ENCODE peak calls at places on chromosomes 11 and 22, in six cellular contexts. V, K, Q, D, H and L are unnamed samples.

GRCh38 chr11:102926946-102927623 is 28.4 kb downstream of the MMP13 start:
- DNase-seq in V (no peak), K (no peak), Q (no peak), D (peak; percentile 36), H (no peak), L (no peak)

GRCh38 chr11:32451808-32452207 is 16.5 kb upstream of the WT1 start:
- DNase-seq in V (no peak), K (no peak), Q (no peak), D (no peak), H (no peak), L (no peak)

GRCh38 chr11:1881442-1882264 is 10.0 kb downstream of the PRR33 start:
- DNase-seq in V (no peak), K (no peak), Q (no peak), D (no peak), H (no peak), L (no peak)

GRCh38 chr22:49979587-49980264 is 19.2 kb downstream of the PIM3 start:
- DNase-seq in V (no peak), K (peak; percentile 29), Q (peak; percentile 53), D (peak; percentile 59), H (no peak), L (peak; percentile 79)

GRCh38 chr22:33654173-33654890 is 265.9 kb downstream of the LARGE1 start:
- DNase-seq in V (no peak), K (no peak), Q (no peak), D (no peak), H (no peak), L (peak; percentile 52)

GRCh38 chr11:97883086-97883485 is 1137.7 kb upstream of the CNTN5 start:
- DNase-seq in V (no peak), K (peak; percentile 5), Q (peak; percentile 82), D (no peak), H (no peak), L (no peak)

GRCh38 chr22:33850724-33851123 is 69.6 kb downstream of the LARGE1 start:
- DNase-seq in V (no peak), K (no peak), Q (no peak), D (no peak), H (no peak), L (peak; percentile 68)

GRCh38 chr11:46694607-46695006 is 5.8 kb downstream of the ARHGAP1 start:
- DNase-seq in V (no peak), K (no peak), Q (no peak), D (no peak), H (no peak), L (no peak)

GRCh38 chr11:117546431-117547160 is 218.9 kb downstream of the CEP164 start:
- DNase-seq in V (no peak), K (no peak), Q (no peak), D (no peak), H (no peak), L (no peak)

GRCh38 chr11:95556342-95557151 is 233.0 kb downstream of the FAM76B start:
- DNase-seq in V (peak; percentile 24), K (peak; percentile 35), Q (no peak), D (peak; percentile 60), H (peak; percentile 42), L (peak; percentile 57)

GRCh38 chr11:74147199-74147929 is 23.4 kb downstream of the C2CD3 start:
- DNase-seq in V (no peak), K (peak; percentile 67), Q (no peak), D (peak; percentile 9), H (no peak), L (no peak)

GRCh38 chr22:39439170-39439569 is 17.6 kb upstream of the MGAT3 start:
- DNase-seq in V (no peak), K (peak; percentile 61), Q (no peak), D (peak; percentile 61), H (no peak), L (no peak)

GRCh38 chr11:98036810-98037209 is 983.9 kb upstream of the CNTN5 start:
- DNase-seq in V (no peak), K (no peak), Q (no peak), D (no peak), H (no peak), L (no peak)

GRCh38 chr11:59223611-59224010 is 10.9 kb upstream of the MPEG1 start:
- DNase-seq in V (no peak), K (no peak), Q (no peak), D (no peak), H (no peak), L (no peak)

GRCh38 chr11:59222464-59223065 is 9.8 kb upstream of the MPEG1 start:
- DNase-seq in V (no peak), K (no peak), Q (no peak), D (no peak), H (no peak), L (no peak)

GRCh38 chr11:59225017-59225416 is 12.3 kb upstream of the MPEG1 start:
- DNase-seq in V (no peak), K (no peak), Q (no peak), D (no peak), H (no peak), L (no peak)

GRCh38 chr11:59223177-59223576 is 10.4 kb upstream of the MPEG1 start:
- DNase-seq in V (no peak), K (no peak), Q (no peak), D (no peak), H (no peak), L (no peak)

GRCh38 chr11:59224419-59224928 is 11.7 kb upstream of the MPEG1 start:
- DNase-seq in V (no peak), K (no peak), Q (peak; percentile 25), D (peak; percentile 60), H (no peak), L (no peak)
- H3K9ac ChIP-seq in V (no peak overlapping the region), K (no peak overlapping the region), Q (no peak overlapping the region), D (no peak overlapping the region), H (no peak overlapping the region), L (no peak overlapping the region)

DNA sequence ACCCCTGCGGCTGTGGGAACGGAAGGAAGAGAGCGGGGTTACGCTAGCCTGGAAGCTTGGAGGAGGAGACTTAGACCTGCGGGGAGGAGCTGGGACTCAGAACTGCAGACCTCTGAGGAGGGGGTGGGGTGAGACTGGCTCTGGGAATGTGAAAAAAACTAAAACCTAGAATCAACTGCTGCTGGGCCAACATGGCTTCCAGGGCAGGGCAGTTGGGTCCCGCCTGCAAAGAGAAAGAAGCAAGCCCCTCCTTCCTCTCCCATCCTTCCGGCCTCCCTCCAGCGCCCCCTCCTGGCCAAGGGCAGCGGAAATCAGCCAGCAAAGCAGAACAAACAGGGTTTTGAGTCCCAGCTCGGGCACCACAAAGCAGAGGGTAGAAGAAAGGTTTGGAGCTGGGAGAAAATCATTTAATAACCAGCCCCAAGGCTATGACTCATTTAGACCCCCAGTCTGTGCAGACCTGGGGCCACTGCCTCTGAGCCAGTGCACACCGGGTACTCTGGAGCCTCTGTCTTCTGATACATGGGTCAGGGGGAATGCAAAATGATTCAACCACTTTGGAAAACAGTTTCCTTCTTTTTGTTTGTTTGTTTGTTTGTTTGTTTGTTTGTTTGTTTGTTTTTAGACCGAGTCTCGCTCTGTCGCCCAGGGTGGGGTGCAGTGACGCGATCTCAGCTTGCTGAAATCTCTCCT is 7.3 kb upstream of the NCF4 start:
- DNase-seq in V (no peak), K (peak; percentile 18), Q (peak; percentile 50), D (peak; percentile 68), H (peak; percentile 61), L (peak; percentile 97)
- H3K4me1 ChIP-seq in V (no peaks in the 10 kb centered on the region), K (no peaks in the 10 kb centered on the region), Q (peaks cover 7% of the 10 kb centered on the region), D (peaks cover 4% of the 10 kb centered on the region), H (no peaks in the 10 kb centered on the region), L (no peaks in the 10 kb centered on the region)

DNA sequence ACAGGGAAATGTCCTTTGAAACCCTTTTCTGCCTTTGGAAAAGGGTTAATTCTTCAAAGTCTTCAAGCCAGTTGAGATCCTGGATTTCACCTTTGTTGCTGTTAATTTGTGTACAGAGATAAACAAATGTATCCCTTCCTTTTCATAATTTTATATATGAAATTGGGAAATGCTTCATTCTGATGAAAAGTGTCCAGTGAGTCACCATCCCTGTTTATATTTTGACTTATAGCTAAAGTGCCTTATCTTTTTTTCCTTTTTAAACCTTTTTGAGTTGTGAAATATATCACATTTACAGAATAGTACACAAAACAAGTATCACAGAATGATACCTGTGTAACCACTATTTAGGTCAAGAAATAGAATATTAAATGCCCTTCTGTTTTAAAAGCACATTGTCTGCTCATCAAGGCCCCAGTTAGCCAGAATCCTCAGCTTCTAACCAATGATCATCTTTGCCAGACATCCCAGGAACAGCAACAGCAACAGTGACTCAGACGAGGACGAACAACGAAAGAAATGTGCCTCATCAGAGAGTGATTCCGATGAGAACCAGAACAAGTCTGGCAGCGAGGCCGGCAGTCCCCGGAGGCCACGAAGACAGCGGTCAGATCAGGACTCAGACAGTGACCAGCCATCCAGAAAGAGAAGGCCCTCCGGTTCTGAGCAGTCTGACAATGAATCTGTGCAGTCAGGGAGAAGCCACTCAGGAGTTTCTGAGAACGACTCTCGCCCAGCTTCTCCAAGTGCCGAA is 27.3 kb downstream of the CTR9 start:
- DNase-seq in V (no peak), K (peak; percentile 86), Q (no peak), D (peak; percentile 99), H (no peak), L (no peak)
- H3K9ac ChIP-seq in V (no peak overlapping the region), K (peak overlapping the region; percentile 41), Q (no peak overlapping the region), D (peak overlapping the region; percentile 87), H (no peak overlapping the region), L (no peak overlapping the region)

GRCh38 chr11:127226376-127226775 is 225.8 kb upstream of the KIRREL3 start:
- DNase-seq in V (no peak), K (no peak), Q (no peak), D (no peak), H (no peak), L (no peak)
- H3K4me1 ChIP-seq in V (no peaks in the 10 kb centered on the region), K (no peaks in the 10 kb centered on the region), Q (no peaks in the 10 kb centered on the region), D (no peaks in the 10 kb centered on the region), H (peaks cover 3% of the 10 kb centered on the region), L (no peaks in the 10 kb centered on the region)

GRCh38 chr11:93543292-93543977 is at the start of gene SMCO4:
- DNase-seq in V (peak; percentile 75), K (peak; percentile 68), Q (peak; percentile 76), D (peak; percentile 92), H (peak; percentile 85), L (peak; percentile 96)

GRCh38 chr11:93540337-93540736 is 2.9 kb downstream of the SMCO4 start:
- DNase-seq in V (no peak), K (no peak), Q (no peak), D (no peak), H (no peak), L (no peak)

GRCh38 chr11:93542753-93543246 is 391 bp downstream of the SMCO4 start:
- DNase-seq in V (no peak), K (no peak), Q (peak; percentile 22), D (peak; percentile 60), H (peak; percentile 40), L (no peak)

GRCh38 chr11:93541154-93541553 is 2.0 kb downstream of the SMCO4 start:
- DNase-seq in V (no peak), K (no peak), Q (no peak), D (no peak), H (no peak), L (no peak)

GRCh38 chr11:93541884-93542752 is 1.1 kb downstream of the SMCO4 start:
- DNase-seq in V (peak; percentile 44), K (peak; percentile 82), Q (peak; percentile 71), D (peak; percentile 75), H (no peak), L (peak; percentile 88)
- H3K9ac ChIP-seq in V (no peak overlapping the region), K (peak overlapping the region; percentile 51), Q (peak overlapping the region; percentile 60), D (peak overlapping the region; percentile 92), H (peak overlapping the region; percentile 89), L (peak overlapping the region; percentile 55)

GRCh38 chr11:67055812-67056211 is 835 bp upstream of the RHOD start:
- DNase-seq in V (peak; percentile 82), K (peak; percentile 40), Q (no peak), D (peak; percentile 76), H (no peak), L (no peak)
- H3K4me1 ChIP-seq in V (peaks cover 56% of the 10 kb centered on the region), K (peaks cover 7% of the 10 kb centered on the region), Q (peaks cover 23% of the 10 kb centered on the region), D (peaks cover 20% of the 10 kb centered on the region), H (peaks cover 15% of the 10 kb centered on the region), L (peaks cover 19% of the 10 kb centered on the region)

GRCh38 chr11:122173074-122173450 is 57.0 kb upstream of the BLID start:
- DNase-seq in V (no peak), K (no peak), Q (no peak), D (no peak), H (no peak), L (no peak)
- H3K9ac ChIP-seq in V (no peak overlapping the region), K (no peak overlapping the region), Q (no peak overlapping the region), D (no peak overlapping the region), H (no peak overlapping the region), L (no peak overlapping the region)